ENCODE peak calls at places on chromosomes 13 and 19, in four cellular contexts. Z, W, V and J are unnamed samples.

GRCh38 chr13:114249062-114249461 is 14.4 kb downstream of the CDC16 start:
- DNase-seq in Z (peak), W (no peak), V (no peak), J (no peak)

GRCh38 chr19:46718157-46718933 is 1.4 kb upstream of the PRKD2 start:
- DNase-seq in Z (peak), W (peak), V (peak), J (peak)

GRCh38 chr13:113633485-113633873 is 24.5 kb downstream of the ATP4B start:
- DNase-seq in Z (no peak), W (no peak), V (no peak), J (no peak)

GRCh38 chr19:17686592-17687042 is 1.5 kb downstream of the UNC13A start:
- DNase-seq in Z (peak), W (no peak), V (peak), J (peak)

GRCh38 chr13:94192576-94192975 is 286.9 kb downstream of the DCT start:
- DNase-seq in Z (peak), W (no peak), V (peak), J (peak)

GRCh38 chr13:48401480-48401879 is 11.4 kb downstream of the LPAR6 start:
- DNase-seq in Z (no peak), W (no peak), V (no peak), J (no peak)

GRCh38 chr13:43664700-43665191 is 122.0 kb downstream of the ENOX1 start:
- DNase-seq in Z (peak), W (no peak), V (peak), J (no peak)

GRCh38 chr13:33676700-33677048 is 141.3 kb upstream of the RFC3 start:
- DNase-seq in Z (peak), W (no peak), V (peak), J (no peak)

GRCh38 chr13:67061750-67062149 is 168.4 kb downstream of the PCDH9 start:
- DNase-seq in Z (no peak), W (no peak), V (no peak), J (no peak)

GRCh38 chr19:44752816-44753618 is 4.5 kb downstream of the BCL3 start:
- DNase-seq in Z (peak), W (peak), V (peak), J (peak)
- TF ChIP-seq CTCF in Z (no peak), W (no peak), V (no peak), J (no peak)

GRCh38 chr19:50226536-50226935 is 23.1 kb downstream of the MYH14 start:
- DNase-seq in Z (no peak), W (no peak), V (no peak), J (no peak)

GRCh38 chr19:50232600-50232999 is 29.2 kb downstream of the MYH14 start:
- DNase-seq in Z (no peak), W (no peak), V (no peak), J (no peak)

GRCh38 chr19:50231821-50232220 is 28.4 kb downstream of the MYH14 start:
- DNase-seq in Z (no peak), W (no peak), V (no peak), J (no peak)

GRCh38 chr19:50233308-50233910 is 30.0 kb downstream of the MYH14 start:
- DNase-seq in Z (no peak), W (no peak), V (no peak), J (no peak)

GRCh38 chr19:50230379-50231351 is 27.2 kb downstream of the MYH14 start:
- DNase-seq in Z (no peak), W (no peak), V (no peak), J (no peak)
- TF ChIP-seq CTCF in Z (no peak), W (no peak), V (no peak), J (peak)

GRCh38 chr19:33431986-33432385 is 58.5 kb downstream of the CEBPG start:
- DNase-seq in Z (no peak), W (no peak), V (no peak), J (no peak)

GRCh38 chr19:33428627-33429013 is 55.1 kb downstream of the CEBPG start:
- DNase-seq in Z (no peak), W (no peak), V (no peak), J (no peak)

GRCh38 chr19:33427801-33428626 is 54.5 kb downstream of the CEBPG start:
- DNase-seq in Z (no peak), W (no peak), V (no peak), J (no peak)

GRCh38 chr19:33430674-33431277 is 57.3 kb downstream of the CEBPG start:
- DNase-seq in Z (peak), W (peak), V (peak), J (peak)

GRCh38 chr19:33429891-33430673 is 56.6 kb downstream of the CEBPG start:
- DNase-seq in Z (no peak), W (peak), V (peak), J (no peak)
- TF ChIP-seq CTCF in Z (no peak), W (no peak), V (no peak), J (peak)

DNA sequence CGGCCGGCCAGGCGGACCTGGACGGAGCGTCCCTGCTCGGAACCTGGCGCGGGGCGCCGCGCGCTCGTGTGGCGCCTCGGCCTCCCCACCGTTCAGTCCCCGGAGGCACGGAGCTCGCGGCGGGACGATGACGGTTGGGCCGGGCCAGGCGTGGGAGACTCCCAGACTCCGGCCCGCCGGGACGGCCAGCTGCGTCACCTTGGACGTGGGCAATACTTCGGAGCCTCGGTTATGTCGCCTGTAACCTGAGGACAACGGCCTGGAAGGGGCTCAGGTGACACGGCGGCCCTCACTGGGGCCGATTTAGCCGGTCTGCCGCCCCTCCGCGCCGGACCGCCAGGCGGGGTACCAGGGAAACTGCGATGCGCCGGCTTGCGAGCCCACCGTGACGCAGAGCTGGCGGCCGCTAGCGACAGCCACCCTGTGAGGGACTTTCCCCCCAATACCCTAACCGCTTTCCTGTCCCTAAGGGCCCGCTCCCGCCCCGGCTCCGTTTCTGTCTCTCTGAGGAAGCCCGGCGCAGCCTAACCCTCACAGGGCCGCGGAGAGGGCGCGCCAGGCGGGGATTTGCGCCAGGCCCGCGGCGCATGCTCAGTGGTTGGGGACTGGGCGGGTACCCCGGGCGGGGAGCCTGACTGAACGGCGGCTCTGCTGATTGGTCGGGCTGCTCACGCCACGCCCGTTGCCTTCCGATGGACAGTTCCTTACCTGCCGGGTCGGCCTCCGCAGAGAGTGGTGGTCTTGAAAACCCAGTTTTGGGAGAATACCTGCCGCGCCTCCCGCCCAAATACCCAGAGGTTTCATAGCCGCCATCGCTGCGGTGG is 109.5 kb upstream of the DOCK9 start:
- DNase-seq in Z (peak), W (peak), V (peak), J (peak)
- TF ChIP-seq CTCF in Z (peak), W (peak), V (peak), J (no peak)

GRCh38 chr13:52809310-52809769 is 39.1 kb downstream of the PCDH8 start:
- DNase-seq in Z (peak), W (no peak), V (peak), J (peak)
- TF ChIP-seq CTCF in Z (peak), W (no peak), V (peak), J (peak)

DNA sequence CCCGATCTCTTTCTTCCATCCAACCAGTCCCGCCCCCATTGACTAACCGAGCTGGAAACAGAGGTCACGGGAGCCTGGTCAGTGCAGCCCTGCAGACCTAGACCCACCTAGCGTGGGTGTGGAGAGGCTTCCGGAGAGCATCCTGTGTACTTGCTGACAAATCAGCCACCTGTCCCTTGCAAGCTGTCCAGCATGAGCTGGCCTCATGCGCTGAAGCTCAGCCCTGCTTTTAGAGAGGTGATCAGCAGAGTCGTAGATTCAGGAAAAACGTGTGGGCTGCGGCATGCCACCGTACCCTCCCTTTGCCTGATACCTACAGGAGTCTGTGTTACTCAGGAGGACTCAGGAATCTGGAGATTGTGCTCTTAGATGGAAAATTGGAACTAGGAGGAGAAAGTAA is 80.3 kb upstream of the UQCRFS1 start:
- DNase-seq in Z (no peak), W (no peak), V (no peak), J (no peak)
- TF ChIP-seq CTCF in Z (no peak), W (no peak), V (no peak), J (no peak)